ENCODE peak calls at places on chromosomes 1 and 21, in nine cellular contexts. P, V, O, K, A, I, F, M and R are unnamed samples. For H3K36me3, the result is how much of the 10 kb centered on the place peaks cover.

GRCh38 chr1:174789399-174789798 is 210.3 kb upstream of the CACYBP start:
- DNase-seq in P (no peak), V (no peak), O (no peak), K (no peak), A (peak), I (no peak), F (no peak), M (peak), R (no peak)

GRCh38 chr1:223430221-223430620 is 37.0 kb downstream of the CCDC185 start:
- DNase-seq in P (no peak), V (no peak), O (no peak), K (no peak), A (no peak), I (no peak), F (no peak), M (no peak), R (no peak)

GRCh38 chr1:210647406-210648333 is 319.0 kb downstream of the HHAT start:
- DNase-seq in P (no peak), V (no peak), O (no peak), K (no peak), A (peak), I (no peak), F (no peak), M (peak), R (no peak)

GRCh38 chr21:33109574-33110339 is 39.8 kb downstream of the OLIG1 start:
- DNase-seq in P (no peak), V (no peak), O (no peak), K (no peak), A (no peak), I (no peak), F (no peak), M (no peak), R (no peak)

GRCh38 chr1:202662081-202662480 is 48.2 kb downstream of the SYT2 start:
- DNase-seq in P (no peak), V (no peak), O (no peak), K (no peak), A (no peak), I (no peak), F (no peak), M (no peak), R (no peak)

GRCh38 chr1:70811815-70812214 is 235.8 kb downstream of the PTGER3 start:
- DNase-seq in P (no peak), V (no peak), O (no peak), K (no peak), A (no peak), I (no peak), F (no peak), M (no peak), R (no peak)

GRCh38 chr21:15063821-15064575 is 802 bp downstream of the NRIP1 start:
- DNase-seq in P (no peak), V (peak), O (peak), K (no peak), A (peak), I (peak), F (peak), M (peak), R (peak)

GRCh38 chr1:232599178-232600041 is 30.5 kb downstream of the SIPA1L2 start:
- DNase-seq in P (no peak), V (no peak), O (no peak), K (no peak), A (peak), I (no peak), F (no peak), M (no peak), R (no peak)

GRCh38 chr1:79716481-79716880 is 710.0 kb upstream of the ADGRL4 start:
- DNase-seq in P (peak), V (no peak), O (no peak), K (no peak), A (no peak), I (no peak), F (no peak), M (peak), R (no peak)

GRCh38 chr1:93438716-93439115 is 9.2 kb upstream of the FNBP1L start:
- DNase-seq in P (no peak), V (no peak), O (no peak), K (no peak), A (no peak), I (no peak), F (no peak), M (no peak), R (no peak)

GRCh38 chr1:116374340-116375164 is 1.5 kb downstream of the ATP1A1 start:
- DNase-seq in P (no peak), V (no peak), O (no peak), K (peak), A (no peak), I (no peak), F (no peak), M (no peak), R (no peak)

GRCh38 chr1:6827081-6827480 is 41.8 kb downstream of the CAMTA1 start:
- DNase-seq in P (no peak), V (no peak), O (no peak), K (no peak), A (no peak), I (no peak), F (no peak), M (no peak), R (no peak)

GRCh38 chr1:68330391-68330790 is 98.1 kb upstream of the WLS start:
- DNase-seq in P (no peak), V (no peak), O (no peak), K (no peak), A (no peak), I (no peak), F (no peak), M (no peak), R (no peak)

GRCh38 chr1:116474921-116475849 is 95.6 kb downstream of the CD58 start:
- DNase-seq in P (no peak), V (peak), O (peak), K (no peak), A (no peak), I (no peak), F (peak), M (no peak), R (no peak)

GRCh38 chr1:41102208-41102607 is 80.7 kb upstream of the SLFNL1 start:
- DNase-seq in P (no peak), V (peak), O (peak), K (no peak), A (no peak), I (peak), F (peak), M (peak), R (no peak)

GRCh38 chr1:165855010-165855838 is 27.8 kb downstream of the UCK2 start:
- DNase-seq in P (no peak), V (no peak), O (no peak), K (no peak), A (no peak), I (no peak), F (no peak), M (no peak), R (no peak)

GRCh38 chr1:29331731-29332130 is 95.4 kb downstream of the PTPRU start:
- DNase-seq in P (no peak), V (no peak), O (no peak), K (no peak), A (no peak), I (no peak), F (no peak), M (no peak), R (no peak)

GRCh38 chr1:72286401-72286800 is 4.1 kb upstream of the NEGR1 start:
- DNase-seq in P (no peak), V (no peak), O (no peak), K (no peak), A (no peak), I (no peak), F (no peak), M (no peak), R (no peak)

GRCh38 chr1:171487038-171487437 is 1.7 kb downstream of the PRRC2C start:
- DNase-seq in P (no peak), V (no peak), O (no peak), K (no peak), A (no peak), I (no peak), F (no peak), M (no peak), R (no peak)

GRCh38 chr21:36162631-36163030 is 6.0 kb downstream of the DOP1B start:
- DNase-seq in P (no peak), V (no peak), O (no peak), K (no peak), A (no peak), I (no peak), F (no peak), M (no peak), R (no peak)

GRCh38 chr1:232974971-232975370 is 24.6 kb downstream of the NTPCR start:
- DNase-seq in P (no peak), V (no peak), O (no peak), K (no peak), A (no peak), I (no peak), F (no peak), M (peak), R (no peak)

GRCh38 chr1:187844313-187844712 is 1015.6 kb downstream of the PLA2G4A start:
- DNase-seq in P (no peak), V (no peak), O (no peak), K (no peak), A (no peak), I (no peak), F (no peak), M (no peak), R (no peak)

GRCh38 chr1:116336250-116336649 is 36.8 kb upstream of the ATP1A1 start:
- DNase-seq in P (no peak), V (no peak), O (no peak), K (no peak), A (no peak), I (no peak), F (no peak), M (no peak), R (no peak)

GRCh38 chr1:219834247-219834917 is 94.0 kb downstream of the SLC30A10 start:
- DNase-seq in P (peak), V (no peak), O (no peak), K (no peak), A (no peak), I (no peak), F (no peak), M (no peak), R (no peak)

GRCh38 chr1:201795066-201795465 is 33.9 kb upstream of the IPO9 start:
- DNase-seq in P (no peak), V (no peak), O (no peak), K (no peak), A (no peak), I (no peak), F (no peak), M (peak), R (no peak)

GRCh38 chr21:43905726-43906455 is 40.9 kb downstream of the AGPAT3 start:
- DNase-seq in P (no peak), V (peak), O (no peak), K (no peak), A (no peak), I (no peak), F (no peak), M (no peak), R (no peak)

GRCh38 chr21:19122371-19122770 is 718.8 kb upstream of the TMPRSS15 start:
- DNase-seq in P (no peak), V (no peak), O (no peak), K (no peak), A (no peak), I (no peak), F (no peak), M (no peak), R (no peak)

GRCh38 chr1:20445956-20446355 is 40.1 kb downstream of the CAMK2N1 start:
- DNase-seq in P (no peak), V (no peak), O (no peak), K (no peak), A (no peak), I (no peak), F (no peak), M (no peak), R (no peak)

GRCh38 chr1:101288491-101288944 is 51.7 kb downstream of the S1PR1 start:
- DNase-seq in P (peak), V (no peak), O (no peak), K (peak), A (peak), I (peak), F (peak), M (peak), R (peak)

GRCh38 chr1:192363177-192363576 is 46.4 kb downstream of the RGS21 start:
- DNase-seq in P (no peak), V (no peak), O (no peak), K (no peak), A (no peak), I (no peak), F (no peak), M (no peak), R (no peak)

GRCh38 chr1:241934181-241934815 is 23.3 kb upstream of the BECN2 start:
- DNase-seq in P (peak), V (peak), O (no peak), K (no peak), A (no peak), I (no peak), F (no peak), M (peak), R (no peak)

GRCh38 chr21:24375201-24375600 is 1232.1 kb downstream of the MRPL39 start:
- DNase-seq in P (no peak), V (no peak), O (no peak), K (no peak), A (peak), I (no peak), F (no peak), M (no peak), R (no peak)

GRCh38 chr1:6025269-6026094 is 20.2 kb upstream of the KCNAB2 start:
- DNase-seq in P (no peak), V (no peak), O (no peak), K (no peak), A (peak), I (no peak), F (no peak), M (no peak), R (no peak)

GRCh38 chr1:30965914-30966313 is 57.4 kb upstream of the SDC3 start:
- DNase-seq in P (no peak), V (no peak), O (no peak), K (no peak), A (no peak), I (no peak), F (no peak), M (no peak), R (no peak)
- H3K36me3 ChIP-seq in P (half or more), V (under half), O (half or more), K (half or more), A (under half), I (under half), F (half or more), M (under half), R (half or more)

GRCh38 chr1:10122926-10123325 is 87.4 kb upstream of the KIF1B start:
- DNase-seq in P (no peak), V (no peak), O (no peak), K (no peak), A (no peak), I (no peak), F (no peak), M (peak), R (no peak)
- H3K36me3 ChIP-seq in P (under half), V (under half), O (half or more), K (under half), A (under half), I (under half), F (half or more), M (under half), R (under half)

DNA sequence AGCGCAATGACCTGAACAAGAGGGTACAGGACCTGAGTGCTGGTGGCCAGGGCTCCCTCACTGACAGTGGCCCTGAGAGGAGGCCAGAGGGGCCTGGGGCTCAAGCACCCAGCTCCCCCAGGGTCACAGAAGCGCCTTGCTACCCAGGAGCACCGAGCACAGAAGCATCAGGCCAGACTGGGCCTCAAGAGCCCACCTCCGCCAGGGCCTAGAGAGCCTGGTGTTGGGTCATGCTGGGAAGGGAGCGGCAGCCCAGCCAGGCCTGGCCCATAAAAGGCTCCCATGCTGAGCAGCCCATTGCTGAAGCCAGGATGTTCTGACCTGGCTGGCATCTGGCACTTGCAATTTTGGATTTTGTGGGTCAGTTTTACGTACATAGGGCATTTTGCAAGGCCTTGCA is 5.4 kb upstream of the CCDC28B start:
- DNase-seq in P (no peak), V (peak), O (no peak), K (no peak), A (no peak), I (no peak), F (no peak), M (no peak), R (no peak)
- H3K36me3 ChIP-seq in P (half or more), V (half or more), O (half or more), K (under half), A (under half), I (half or more), F (half or more), M (half or more), R (half or more)

DNA sequence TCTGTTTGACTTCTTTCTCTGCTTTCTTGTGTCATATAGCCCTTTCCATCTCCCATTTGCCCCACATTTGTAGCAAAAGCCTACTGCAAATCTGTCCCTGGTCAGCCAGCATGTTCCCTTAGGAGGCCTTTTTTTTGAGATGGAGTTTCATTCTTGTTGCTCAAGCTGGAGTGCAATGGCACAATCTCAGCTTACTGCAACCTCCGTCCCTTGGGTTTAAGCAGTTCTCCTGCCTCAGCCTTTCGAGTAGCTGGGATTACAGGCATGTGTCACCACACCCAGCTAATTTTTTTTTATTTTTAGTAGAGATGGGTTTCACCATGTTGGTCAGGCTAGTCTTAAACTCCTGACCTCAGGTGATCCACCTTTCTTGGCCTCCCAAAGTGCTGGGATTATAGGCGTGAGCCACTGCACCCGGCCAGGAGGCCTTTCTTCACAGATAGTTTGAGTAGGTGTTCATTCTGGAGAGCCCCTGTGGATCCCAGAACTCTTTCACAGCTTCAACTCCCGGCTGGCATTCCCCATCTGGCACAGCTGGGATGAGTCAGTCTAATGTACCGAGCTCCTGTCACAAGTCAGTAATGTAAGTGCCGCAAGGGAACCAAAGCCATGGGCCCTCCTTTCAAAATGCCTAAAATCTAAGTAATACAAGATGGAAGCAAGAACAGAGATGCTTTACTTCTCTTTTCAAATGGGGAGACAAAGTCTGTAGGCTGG is 9.4 kb upstream of the NHLH1 start:
- DNase-seq in P (no peak), V (no peak), O (no peak), K (no peak), A (no peak), I (no peak), F (no peak), M (no peak), R (no peak)
- H3K36me3 ChIP-seq in P (half or more), V (under half), O (half or more), K (under half), A (under half), I (under half), F (half or more), M (half or more), R (half or more)

DNA sequence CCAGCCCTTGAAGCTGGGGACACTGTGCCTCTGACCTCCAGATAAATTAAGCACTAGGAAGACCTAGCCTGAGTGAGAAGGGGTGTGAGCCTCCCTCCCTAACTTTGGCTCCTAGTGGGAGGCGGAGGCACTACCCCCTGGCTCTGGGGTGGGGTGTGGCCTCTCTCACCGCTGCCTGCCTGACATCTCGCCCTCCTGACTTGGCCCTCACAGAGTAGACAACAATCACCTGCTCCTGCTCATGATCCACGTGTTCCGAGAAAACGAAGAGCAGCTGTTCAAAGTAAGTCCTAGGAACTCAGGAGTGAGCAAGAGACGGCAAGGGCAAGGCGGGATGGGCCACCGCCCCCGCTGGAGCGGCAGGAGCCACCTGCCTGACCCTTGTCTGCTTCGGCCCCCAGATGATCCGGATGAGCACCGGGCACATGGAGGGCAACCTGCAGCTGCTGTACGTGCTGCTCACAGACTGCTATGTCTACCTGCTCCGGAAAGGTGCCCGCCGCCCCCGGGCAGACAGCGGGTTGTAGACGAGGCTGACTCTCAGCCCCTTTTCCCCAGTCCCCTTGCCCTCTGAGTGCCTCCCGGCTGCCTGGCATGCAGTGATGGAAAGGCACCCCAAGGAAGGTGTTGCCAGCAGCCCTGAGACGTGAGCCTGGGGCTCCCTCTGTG is 8.1 kb upstream of the SLC25A34 start:
- DNase-seq in P (no peak), V (no peak), O (no peak), K (no peak), A (no peak), I (no peak), F (no peak), M (no peak), R (no peak)
- H3K36me3 ChIP-seq in P (half or more), V (half or more), O (half or more), K (under half), A (under half), I (half or more), F (half or more), M (half or more), R (half or more)

DNA sequence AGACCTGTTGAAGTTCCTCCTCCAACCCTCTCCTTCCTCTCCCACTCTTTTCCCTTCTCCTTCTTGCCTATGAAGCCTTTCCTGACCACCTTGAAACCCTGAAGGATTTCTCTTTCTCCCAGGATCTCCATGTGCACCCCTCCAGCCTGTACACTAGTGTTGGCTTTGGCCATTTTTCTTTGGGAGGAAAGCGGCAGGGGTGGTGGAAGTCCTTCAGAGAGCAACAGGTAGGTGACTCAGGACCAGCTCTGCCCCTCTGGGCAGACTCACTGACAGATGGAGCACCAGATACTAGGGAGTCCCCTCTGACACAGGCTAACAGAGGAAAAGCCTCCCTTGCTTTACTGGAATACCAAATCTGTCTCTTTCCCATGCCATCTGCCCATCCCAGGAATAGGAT is 4.6 kb downstream of the SLC26A9 start:
- DNase-seq in P (no peak), V (no peak), O (no peak), K (no peak), A (no peak), I (no peak), F (no peak), M (no peak), R (no peak)
- H3K36me3 ChIP-seq in P (under half), V (under half), O (under half), K (under half), A (under half), I (under half), F (under half), M (under half), R (under half)

DNA sequence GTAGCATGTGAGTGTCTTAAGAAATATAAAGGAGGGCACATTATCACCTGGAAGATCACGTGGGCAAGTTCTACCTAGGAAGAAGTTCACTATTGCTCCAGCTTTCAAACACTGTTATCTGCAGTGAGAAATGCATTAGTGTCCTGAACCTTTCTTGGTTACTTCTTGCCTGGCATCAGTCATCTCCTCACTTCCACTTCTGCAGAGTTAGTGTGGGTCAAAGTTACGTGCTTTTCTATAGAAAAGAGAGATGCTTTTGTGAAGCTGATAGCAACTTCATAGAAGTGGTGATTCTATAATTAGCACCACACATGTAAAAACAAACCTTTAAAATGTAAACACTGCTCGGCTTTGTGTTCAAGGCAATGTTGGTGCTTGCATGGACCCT is 57.2 kb downstream of the MRPS6 start:
- DNase-seq in P (no peak), V (no peak), O (no peak), K (no peak), A (no peak), I (no peak), F (no peak), M (no peak), R (no peak)
- H3K36me3 ChIP-seq in P (half or more), V (under half), O (under half), K (under half), A (under half), I (under half), F (under half), M (under half), R (under half)